ENCODE peak calls at places on chromosome 1, in seven cellular contexts. I is NB4; X is MCF 10A; C is CD8-positive, alpha-beta T cell; N is ovary; Z is esophagus squamous epithelium; Y is fibroblast of lung. S is an unnamed sample.

GRCh38 chr1:36014722-36015220 is 69.1 kb upstream of the TEKT2 start:
- DNase-seq in Z (no peak), I (no peak), C (no peak), X (no peak), N (no peak), Y (peak; percentile 15), S (no peak)

GRCh38 chr1:65590279-65590678 is 169.8 kb downstream of the LEPR start:
- DNase-seq in C (no peak), Y (no peak), Z (no peak), X (no peak), N (no peak), I (no peak), S (no peak)

GRCh38 chr1:117092594-117092993 is 29.0 kb downstream of the TRIM45 start:
- DNase-seq in C (no peak), X (no peak), Z (no peak), I (no peak), Y (no peak), N (no peak), S (no peak)

GRCh38 chr1:119453021-119453420 is 38.1 kb downstream of the HSD3B2 start:
- DNase-seq in Z (no peak), C (no peak), I (no peak), N (peak; percentile 13), X (peak; percentile 86), Y (peak; percentile 1), S (no peak)

GRCh38 chr1:179187043-179187442 is 42.4 kb downstream of the ABL2 start:
- DNase-seq in C (no peak), Y (no peak), I (no peak), N (no peak), X (no peak), Z (no peak), S (no peak)

GRCh38 chr1:234065794-234066447 is 161.4 kb downstream of the SLC35F3 start:
- DNase-seq in N (no peak), I (peak; percentile 69), X (peak; percentile 89), C (peak; percentile 43), Y (peak; percentile 57), Z (no peak), S (peak; percentile 42)

GRCh38 chr1:180915426-180915965 is 2.8 kb downstream of the KIAA1614 start:
- DNase-seq in C (no peak), N (no peak), I (no peak), Y (no peak), Z (no peak), X (no peak), S (no peak)

GRCh38 chr1:8047112-8047511 is 21.0 kb upstream of the ERRFI1 start:
- DNase-seq in Y (peak; percentile 73), C (no peak), I (peak; percentile 63), N (no peak), Z (no peak), X (peak; percentile 74), S (no peak)

GRCh38 chr1:233097546-233098254 is 147.3 kb downstream of the NTPCR start:
- DNase-seq in N (no peak), X (peak; percentile 17), Y (no peak), C (no peak), Z (no peak), I (no peak), S (no peak)

GRCh38 chr1:246647113-246647512 is 77.1 kb upstream of the SCCPDH start:
- DNase-seq in N (no peak), X (no peak), Z (no peak), C (no peak), Y (peak; percentile 73), I (peak; percentile 38), S (no peak)

GRCh38 chr1:234617135-234617985 is 7.4 kb upstream of the IRF2BP2 start:
- DNase-seq in Y (peak; percentile 39), Z (no peak), C (no peak), N (no peak), X (peak; percentile 80), I (peak; percentile 48), S (no peak)

GRCh38 chr1:199020046-199020445 is 381.2 kb downstream of the PTPRC start:
- DNase-seq in Z (no peak), N (no peak), Y (no peak), X (no peak), C (no peak), I (peak; percentile 86), S (no peak)

GRCh38 chr1:32044246-32044645 is 28.5 kb upstream of the TMEM39B start:
- DNase-seq in I (no peak), Z (no peak), X (no peak), Y (no peak), N (no peak), C (no peak), S (no peak)

GRCh38 chr1:110309768-110310167 is 29.4 kb upstream of the RBM15 start:
- DNase-seq in C (no peak), N (no peak), Z (no peak), X (no peak), Y (peak; percentile 38), I (no peak), S (no peak)

GRCh38 chr1:197180252-197180878 is 33.9 kb upstream of the ASPM start:
- DNase-seq in Y (peak; percentile 74), I (peak; percentile 49), Z (no peak), C (no peak), X (peak; percentile 64), N (no peak), S (no peak)

GRCh38 chr1:75172556-75172955 is 38.4 kb downstream of the LHX8 start:
- DNase-seq in N (no peak), Y (no peak), C (no peak), I (no peak), Z (no peak), X (no peak), S (no peak)

GRCh38 chr1:200029624-200030074 is 2.1 kb downstream of the NR5A2 start:
- DNase-seq in X (no peak), Z (no peak), Y (no peak), C (no peak), N (no peak), I (no peak), S (no peak)

GRCh38 chr1:29282924-29283803 is 46.8 kb downstream of the PTPRU start:
- DNase-seq in C (no peak), N (peak; percentile 46), Y (peak; percentile 53), Z (no peak), X (peak; percentile 67), I (peak; percentile 63), S (no peak)

GRCh38 chr1:98133151-98133550 is 212.3 kb upstream of the DPYD start:
- DNase-seq in N (no peak), I (no peak), X (no peak), C (no peak), Y (no peak), Z (no peak), S (no peak)

GRCh38 chr1:34827341-34827941 is 32.1 kb downstream of the SMIM12 start:
- DNase-seq in N (no peak), I (no peak), Y (no peak), C (no peak), X (no peak), Z (no peak), S (no peak)
- TF ChIP-seq CTCF in N (no peak), I (no peak), Y (no peak), C (no peak), X (no peak), Z (no peak), S (no peak)

GRCh38 chr1:111990878-111991760 is 1.7 kb upstream of the KCND3 start:
- DNase-seq in N (no peak), C (no peak), X (peak; percentile 59), Y (peak; percentile 8), I (peak; percentile 22), Z (no peak), S (no peak)
- TF ChIP-seq CTCF in N (no peak), C (no peak), X (peak; percentile 34), Y (peak; percentile 15), I (peak; percentile 28), Z (peak; percentile 33), S (no peak)

GRCh38 chr1:1599030-1599916 is 662 bp downstream of the FNDC10 start:
- DNase-seq in C (no peak), X (no peak), I (peak; percentile 67), Z (no peak), Y (no peak), N (no peak), S (no peak)
- TF ChIP-seq CTCF in C (no peak), X (no peak), I (no peak), Z (peak; percentile 32), Y (no peak), N (no peak), S (no peak)

GRCh38 chr1:107788189-107788588 is 176.8 kb downstream of the VAV3 start:
- DNase-seq in X (no peak), C (no peak), Z (no peak), N (no peak), Y (no peak), I (no peak), S (no peak)

GRCh38 chr1:107782192-107782845 is 182.7 kb downstream of the VAV3 start:
- DNase-seq in Z (no peak), X (peak; percentile 68), N (no peak), C (peak; percentile 30), Y (peak; percentile 73), I (peak; percentile 68), S (no peak)

GRCh38 chr1:107786214-107786842 is 178.7 kb downstream of the VAV3 start:
- DNase-seq in N (no peak), I (no peak), C (no peak), Y (no peak), X (no peak), Z (no peak), S (no peak)

GRCh38 chr1:107787299-107787698 is 177.7 kb downstream of the VAV3 start:
- DNase-seq in N (no peak), X (peak; percentile 33), I (peak; percentile 48), Y (no peak), C (no peak), Z (no peak), S (no peak)

GRCh38 chr1:107785506-107786213 is 179.3 kb downstream of the VAV3 start:
- DNase-seq in X (no peak), C (no peak), N (no peak), I (no peak), Y (no peak), Z (no peak), S (no peak)
- TF ChIP-seq CTCF in X (no peak), C (no peak), N (no peak), I (no peak), Y (no peak), Z (peak; percentile 7), S (no peak)

DNA sequence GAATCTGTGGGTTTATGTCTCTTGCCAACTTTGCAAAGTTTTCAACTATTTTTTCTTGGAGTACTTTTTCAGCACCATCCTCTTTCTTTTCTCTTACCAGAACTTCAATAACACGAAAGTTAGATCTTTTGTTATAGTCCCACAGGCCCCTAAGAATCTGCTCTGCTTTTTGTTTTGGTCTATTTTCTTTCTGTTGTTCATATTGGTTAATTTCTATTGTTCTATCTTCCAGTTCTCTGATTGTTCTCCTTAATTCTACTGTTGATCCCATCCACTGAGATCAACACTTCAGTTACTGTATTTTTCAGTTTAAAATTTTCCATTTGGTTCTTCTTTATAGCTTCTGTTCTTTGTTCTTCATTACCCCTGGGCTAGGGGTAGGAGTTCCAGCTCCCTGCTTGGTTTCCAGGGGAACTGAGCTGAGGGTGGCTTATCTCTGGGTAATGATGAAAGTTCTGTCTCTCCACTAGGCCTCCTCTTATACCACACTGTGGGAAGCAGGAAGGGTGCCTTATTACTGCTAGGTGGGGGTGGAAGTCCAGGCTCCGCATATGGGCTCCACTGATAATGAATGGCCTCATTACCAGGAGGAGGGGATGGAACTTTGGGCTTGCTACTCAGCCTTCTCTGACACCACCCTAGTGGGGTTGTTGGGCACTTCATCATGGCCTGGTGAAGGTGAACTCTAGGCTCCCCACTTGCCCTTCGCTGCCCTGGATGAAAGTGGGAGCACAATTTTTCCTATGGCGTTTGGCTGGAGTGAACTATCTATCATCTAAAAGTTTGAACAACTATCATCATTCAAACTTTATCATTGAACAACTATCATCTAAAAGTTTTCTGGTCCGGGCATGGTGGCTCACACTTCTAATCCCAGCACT is 39.3 kb downstream of the NAV1 start:
- DNase-seq in Z (no peak), N (no peak), Y (no peak), X (no peak), I (no peak), C (no peak), S (no peak)
- TF ChIP-seq CTCF in Z (no peak), N (no peak), Y (no peak), X (no peak), I (no peak), C (no peak), S (no peak)